ENCODE peak calls at places on chromosome 15, in seven cellular contexts. I, U, J, B, O, W and D are unnamed samples.

GRCh38 chr15:49490963-49491362 is 67.9 kb downstream of the FGF7 start:
- DNase-seq in J (no peak), B (no peak), I (no peak), U (no peak), W (peak; percentile 42), O (no peak), D (no peak)

GRCh38 chr15:74184582-74185091 is 11.1 kb downstream of the ISLR start:
- DNase-seq in O (no peak), U (no peak), J (peak; percentile 19), I (no peak), W (no peak), B (no peak), D (no peak)

GRCh38 chr15:94236638-94237037 is 5.3 kb downstream of the MCTP2 start:
- DNase-seq in U (no peak), W (no peak), B (no peak), J (no peak), I (no peak), O (no peak), D (no peak)

GRCh38 chr15:65307978-65308377 is 3.5 kb downstream of the RNU5B-1 start:
- DNase-seq in I (no peak), U (no peak), J (no peak), O (no peak), W (no peak), B (no peak), D (no peak)

GRCh38 chr15:33045066-33045810 is 149.3 kb downstream of the FMN1 start:
- DNase-seq in J (no peak), U (no peak), O (no peak), W (peak; percentile 81), B (no peak), I (no peak), D (no peak)

GRCh38 chr15:52019394-52020252 is 604 bp downstream of the MAPK6 start:
- DNase-seq in J (peak; percentile 92), B (peak; percentile 59), U (peak; percentile 75), O (peak; percentile 86), W (peak; percentile 92), I (peak; percentile 75), D (peak; percentile 88)

GRCh38 chr15:40871749-40872617 is 2.1 kb downstream of the RHOV start:
- DNase-seq in U (no peak), W (no peak), I (no peak), B (peak; percentile 79), J (peak; percentile 86), O (no peak), D (peak; percentile 86)

GRCh38 chr15:45375836-45376235 is 2.5 kb downstream of the GATM start:
- DNase-seq in U (no peak), O (no peak), I (no peak), B (no peak), W (no peak), J (no peak), D (no peak)

GRCh38 chr15:45285413-45285812 is 33.4 kb downstream of the SLC28A2 start:
- DNase-seq in U (no peak), J (peak; percentile 8), B (no peak), I (no peak), W (no peak), O (no peak), D (no peak)

GRCh38 chr15:36449084-36449661 is 130.3 kb upstream of the CDIN1 start:
- DNase-seq in I (no peak), O (no peak), U (no peak), W (peak; percentile 10), B (peak; percentile 45), J (no peak), D (no peak)

GRCh38 chr15:58771621-58772235 is 626 bp downstream of the MINDY2 start:
- DNase-seq in O (no peak), W (peak; percentile 30), J (peak; percentile 36), U (no peak), I (no peak), B (peak; percentile 70), D (peak; percentile 76)

GRCh38 chr15:66072616-66073361 is 180.8 kb downstream of the MEGF11 start:
- DNase-seq in B (peak; percentile 41), U (no peak), W (no peak), J (no peak), O (no peak), I (peak; percentile 14), D (no peak)

GRCh38 chr15:33197636-33198035 is 3.1 kb upstream of the FMN1 start:
- DNase-seq in W (no peak), U (no peak), I (no peak), J (no peak), B (no peak), O (no peak), D (no peak)

GRCh38 chr15:94286581-94286980 is 55.2 kb downstream of the MCTP2 start:
- DNase-seq in O (peak; percentile 19), B (no peak), I (no peak), U (no peak), J (no peak), W (no peak), D (no peak)

GRCh38 chr15:84915011-84915958 is 30.8 kb downstream of the SLC28A1 start:
- DNase-seq in U (peak; percentile 84), O (peak; percentile 38), J (peak; percentile 92), W (peak; percentile 32), I (peak; percentile 96), B (peak; percentile 60), D (peak; percentile 53)

GRCh38 chr15:56365075-56365711 is at the start of gene TEX9:
- DNase-seq in J (peak; percentile 82), I (peak; percentile 73), O (peak; percentile 74), B (peak; percentile 92), W (peak; percentile 86), U (peak; percentile 69), D (peak; percentile 92)

GRCh38 chr15:45919806-45920205 is 285.0 kb downstream of the SQOR start:
- DNase-seq in O (peak; percentile 93), J (peak; percentile 74), U (peak; percentile 32), I (peak; percentile 71), B (no peak), W (peak; percentile 9), D (no peak)

GRCh38 chr15:90597477-90598052 is 67.8 kb downstream of the CRTC3 start:
- DNase-seq in J (no peak), B (no peak), I (no peak), O (no peak), W (no peak), U (no peak), D (no peak)

GRCh38 chr15:26662226-26662750 is 110.6 kb downstream of the GABRB3 start:
- DNase-seq in B (no peak), I (no peak), U (no peak), J (no peak), O (no peak), W (no peak), D (no peak)

GRCh38 chr15:35514759-35515158 is 31.2 kb downstream of the DPH6 start:
- DNase-seq in W (no peak), U (no peak), I (peak; percentile 54), O (peak; percentile 51), B (no peak), J (no peak), D (no peak)

GRCh38 chr15:43769584-43770228 is 7.1 kb downstream of the ELL3 start:
- DNase-seq in U (peak; percentile 50), W (peak; percentile 73), O (peak; percentile 77), B (peak; percentile 56), J (peak; percentile 18), I (peak; percentile 38), D (peak; percentile 63)

GRCh38 chr15:87660494-87661129 is 595.9 kb downstream of the NTRK3 start:
- DNase-seq in J (no peak), O (no peak), B (no peak), U (no peak), W (no peak), I (no peak), D (no peak)

GRCh38 chr15:31494786-31495185 is 168.2 kb downstream of the KLF13 start:
- DNase-seq in J (no peak), W (no peak), B (peak; percentile 12), O (no peak), I (no peak), U (no peak), D (no peak)

DNA sequence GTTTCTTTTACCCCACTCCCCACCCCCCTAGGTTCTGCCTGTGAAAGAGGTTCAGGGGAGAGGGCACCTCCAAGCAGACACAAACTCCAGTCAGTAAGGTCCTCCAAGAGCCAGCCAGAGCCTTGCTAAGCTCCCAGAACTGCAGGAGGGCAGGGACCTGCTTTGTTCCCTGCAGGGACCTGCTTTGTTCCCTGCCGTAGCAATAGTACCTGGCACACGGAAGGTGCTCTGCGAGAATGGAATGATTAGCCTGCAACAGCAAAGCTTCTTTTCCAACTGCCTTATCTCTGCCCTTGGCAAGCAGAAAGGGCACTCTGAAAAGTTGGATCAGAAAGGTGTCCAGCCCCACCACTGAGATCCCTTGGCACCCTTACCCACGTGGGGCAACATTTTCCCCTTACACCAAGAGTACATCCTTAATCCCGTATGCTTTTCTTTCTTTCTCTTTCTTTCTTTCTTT is 1.4 kb downstream of the PAQR5 start:
- DNase-seq in U (no peak), J (no peak), O (no peak), I (no peak), W (no peak), B (peak; percentile 66), D (peak; percentile 51)
- H3K9ac ChIP-seq in U (no peak overlapping the region), J (no peak overlapping the region), O (no peak overlapping the region), I (no peak overlapping the region), W (no peak overlapping the region), B (no peak overlapping the region), D (no peak overlapping the region)

GRCh38 chr15:69303337-69304175 is 4.8 kb downstream of the PAQR5 start:
- DNase-seq in B (no peak), O (no peak), I (no peak), J (no peak), W (peak; percentile 51), U (no peak), D (no peak)

GRCh38 chr15:69305933-69306568 is 7.3 kb downstream of the PAQR5 start:
- DNase-seq in U (no peak), O (no peak), J (no peak), I (peak; percentile 12), B (no peak), W (no peak), D (no peak)

GRCh38 chr15:69305204-69305931 is 6.7 kb downstream of the PAQR5 start:
- DNase-seq in B (no peak), J (peak; percentile 70), W (peak; percentile 90), O (peak; percentile 50), U (peak; percentile 52), I (peak; percentile 88), D (peak; percentile 67)

GRCh38 chr15:69302929-69303328 is 4.2 kb downstream of the PAQR5 start:
- DNase-seq in U (no peak), O (no peak), B (no peak), J (no peak), W (no peak), I (no peak), D (no peak)

DNA sequence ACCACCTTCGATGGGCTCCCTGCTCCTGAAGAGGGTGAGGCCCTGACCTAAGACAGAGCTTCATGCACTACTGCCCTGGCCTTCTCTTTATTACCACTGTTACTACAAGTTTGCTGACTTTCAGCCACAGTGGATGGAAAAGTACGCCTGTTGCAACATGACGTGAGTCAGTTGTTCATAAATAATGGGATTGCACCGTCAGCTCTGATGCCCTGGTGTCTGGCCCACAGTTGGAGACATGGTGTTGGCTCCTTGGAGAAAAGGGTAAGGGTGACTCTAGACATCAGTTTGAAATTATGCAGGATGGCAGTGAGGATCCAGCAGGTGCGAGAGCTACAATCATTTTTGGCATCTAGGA is 5.4 kb downstream of the PAQR5 start:
- DNase-seq in U (peak; percentile 25), W (peak; percentile 88), O (no peak), B (no peak), J (peak; percentile 81), I (peak; percentile 73), D (no peak)
- H3K4me1 ChIP-seq in U (peaks cover 27% of the 10 kb centered on the region), W (peaks cover 25% of the 10 kb centered on the region), O (peaks cover 7% of the 10 kb centered on the region), B (peaks cover 6% of the 10 kb centered on the region), J (peaks cover 36% of the 10 kb centered on the region), I (peaks cover 24% of the 10 kb centered on the region), D (no peaks in the 10 kb centered on the region)

GRCh38 chr15:101122266-101122665 is 129.6 kb downstream of the CHSY1 start:
- DNase-seq in O (no peak), J (no peak), W (no peak), I (no peak), B (no peak), U (no peak), D (no peak)
- H3K27ac ChIP-seq in O (no peak overlapping the region), J (no peak overlapping the region), W (peak overlapping the region; percentile 82), I (peak overlapping the region; percentile 58), B (no peak overlapping the region), U (no peak overlapping the region), D (peak overlapping the region; percentile 44)

GRCh38 chr15:50873935-50874353 is 34.5 kb upstream of the AP4E1 start:
- DNase-seq in U (peak; percentile 25), J (no peak), I (no peak), W (peak; percentile 10), B (no peak), O (no peak), D (no peak)
- H3K9ac ChIP-seq in U (no peak overlapping the region), J (no peak overlapping the region), I (no peak overlapping the region), W (no peak overlapping the region), B (no peak overlapping the region), O (no peak overlapping the region), D (no peak overlapping the region)